ENCODE peak calls at places on chromosomes 4 and X, in nine cellular contexts. E, M, X, A, D, Y, G, I and P are unnamed samples.
A peak's percentile ranks its signal among the peaks of the same experiment; 100 is the strongest.

GRCh38 chr4:133162941-133163340 is 13.8 kb downstream of the PCDH10 start:
- DNase-seq in Y (no peak), G (no peak), D (no peak), A (peak; percentile 46), M (no peak), E (no peak), X (no peak), I (no peak), P (no peak)

GRCh38 chr4:99091174-99091573 is 2.6 kb upstream of the ADH5 start:
- DNase-seq in X (no peak), Y (no peak), A (no peak), M (no peak), D (no peak), G (no peak), E (no peak), I (no peak), P (no peak)

GRCh38 chrX:119617511-119618164 is 11.4 kb upstream of the NKRF start:
- DNase-seq in X (no peak), D (no peak), G (no peak), Y (no peak), M (peak; percentile 36), I (no peak), A (no peak), E (no peak), P (no peak)

GRCh38 chrX:73581002-73581628 is 18.1 kb downstream of the CHIC1 start:
- DNase-seq in I (no peak), A (no peak), Y (no peak), D (peak; percentile 0), E (no peak), M (no peak), X (no peak), G (no peak), P (no peak)

GRCh38 chrX:76148753-76149152 is 24.1 kb upstream of the PBDC1 start:
- DNase-seq in X (peak; percentile 20), D (peak; percentile 25), Y (peak; percentile 43), I (no peak), A (peak; percentile 39), G (peak; percentile 27), E (peak; percentile 20), M (peak; percentile 7), P (peak; percentile 44)

GRCh38 chrX:139930923-139931645 is 1.8 kb downstream of the ATP11C start:
- DNase-seq in D (no peak), M (peak; percentile 40), A (peak; percentile 10), X (no peak), G (no peak), E (no peak), Y (no peak), I (no peak), P (peak; percentile 14)

GRCh38 chr4:42398448-42399355 is 1.4 kb downstream of the SHISA3 start:
- DNase-seq in G (peak; percentile 44), A (no peak), Y (no peak), I (peak; percentile 77), X (no peak), D (no peak), E (no peak), M (peak; percentile 84), P (no peak)

GRCh38 chr4:113327513-113327912 is 278.1 kb downstream of the ANK2 start:
- DNase-seq in I (no peak), A (no peak), E (no peak), X (peak; percentile 44), Y (peak; percentile 70), M (no peak), G (no peak), D (peak; percentile 37), P (peak; percentile 37)

DNA sequence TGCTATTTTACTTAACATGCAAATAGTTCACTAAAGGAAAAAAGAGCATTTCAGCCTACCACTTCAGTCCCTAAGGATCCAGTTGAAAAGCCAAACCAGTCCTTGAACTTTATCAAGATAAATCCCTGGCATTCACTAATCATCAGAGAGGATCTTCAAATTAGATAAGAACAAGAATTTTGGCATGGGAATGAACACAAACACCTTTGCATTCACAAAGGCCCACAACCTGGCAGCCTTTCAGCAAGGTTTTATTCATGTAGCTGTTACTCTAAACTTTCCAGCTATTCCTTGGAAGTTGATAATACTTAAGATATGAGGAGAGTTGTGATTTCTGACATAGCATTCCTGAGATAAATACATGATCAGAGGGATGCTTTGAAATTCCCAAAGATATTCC is 193.4 kb downstream of the LRBA start:
- DNase-seq in I (no peak), X (no peak), A (peak; percentile 32), Y (no peak), D (no peak), M (no peak), G (no peak), E (peak; percentile 13), P (no peak)
- H3K4me3 ChIP-seq in I (no peak overlapping the region), X (no peak overlapping the region), A (no peak overlapping the region), Y (no peak overlapping the region), D (no peak overlapping the region), M (no peak overlapping the region), G (no peak overlapping the region), E (no peak overlapping the region), P (no peak overlapping the region)

GRCh38 chr4:109004431-109004830 is 241.6 kb upstream of the ETNPPL start:
- DNase-seq in M (no peak), E (no peak), G (no peak), Y (no peak), X (no peak), I (no peak), D (no peak), A (no peak), P (no peak)
- TF ChIP-seq CTCF in M (no peak), E (no peak), G (no peak), Y (no peak), X (no peak), I (no peak), D (no peak), A (no peak), P (no peak)

DNA sequence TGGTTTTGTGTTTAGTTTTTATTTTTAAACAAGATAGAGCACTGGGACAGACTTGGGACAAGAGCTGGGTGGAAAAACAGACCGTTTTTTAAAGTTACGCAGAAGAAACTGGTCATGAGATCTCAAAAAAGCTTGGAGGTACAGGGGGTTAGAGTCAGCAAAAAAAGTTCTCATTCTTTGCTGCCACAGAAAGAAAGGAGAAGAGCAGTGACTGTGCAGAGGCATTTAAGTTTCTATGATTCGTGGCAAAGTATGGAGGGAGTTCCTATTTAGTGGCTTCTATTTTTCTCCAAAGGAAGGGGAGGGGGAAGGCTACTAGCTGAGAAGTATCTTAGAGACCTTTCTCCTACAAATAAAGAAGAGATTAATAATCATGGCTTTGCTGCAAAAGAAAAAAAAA is 68.3 kb downstream of the MANBA start:
- DNase-seq in Y (no peak), X (no peak), D (no peak), A (no peak), E (no peak), I (no peak), M (no peak), G (no peak), P (no peak)
- H3K4me3 ChIP-seq in Y (no peak overlapping the region), X (no peak overlapping the region), D (no peak overlapping the region), A (no peak overlapping the region), E (no peak overlapping the region), I (no peak overlapping the region), M (no peak overlapping the region), G (no peak overlapping the region), P (no peak overlapping the region)

GRCh38 chr4:144572660-144573059 is 73.3 kb upstream of the HHIP start:
- DNase-seq in G (no peak), Y (no peak), I (no peak), A (no peak), M (no peak), E (no peak), D (no peak), X (no peak), P (no peak)
- TF ChIP-seq CTCF in G (peak; percentile 36), Y (no peak), I (no peak), A (no peak), M (peak; percentile 23), E (no peak), D (no peak), X (no peak), P (no peak)

GRCh38 chr4:174119818-174120217 is 163.6 kb downstream of the FBXO8 start:
- DNase-seq in Y (peak; percentile 19), D (no peak), I (no peak), M (peak; percentile 6), X (no peak), G (no peak), A (no peak), E (peak; percentile 0), P (no peak)

GRCh38 chr4:174117445-174117844 is 166.0 kb downstream of the FBXO8 start:
- DNase-seq in I (no peak), X (no peak), M (no peak), A (no peak), E (no peak), Y (no peak), G (no peak), D (no peak), P (no peak)

GRCh38 chr4:174118171-174118570 is 165.3 kb downstream of the FBXO8 start:
- DNase-seq in E (no peak), I (no peak), D (no peak), G (no peak), X (no peak), M (no peak), A (no peak), Y (no peak), P (no peak)

GRCh38 chr4:174120446-174121142 is 162.9 kb downstream of the FBXO8 start:
- DNase-seq in E (peak; percentile 54), I (no peak), M (peak; percentile 70), Y (peak; percentile 83), G (peak; percentile 81), D (peak; percentile 88), X (peak; percentile 34), A (peak; percentile 71), P (peak; percentile 88)

GRCh38 chr4:174119051-174119450 is 164.4 kb downstream of the FBXO8 start:
- DNase-seq in G (no peak), M (no peak), I (no peak), E (peak; percentile 6), A (peak; percentile 5), X (peak; percentile 72), D (peak; percentile 75), Y (peak; percentile 93), P (peak; percentile 94)
- H3K4me3 ChIP-seq in G (no peak overlapping the region), M (no peak overlapping the region), I (no peak overlapping the region), E (no peak overlapping the region), A (no peak overlapping the region), X (no peak overlapping the region), D (no peak overlapping the region), Y (no peak overlapping the region), P (no peak overlapping the region)

DNA sequence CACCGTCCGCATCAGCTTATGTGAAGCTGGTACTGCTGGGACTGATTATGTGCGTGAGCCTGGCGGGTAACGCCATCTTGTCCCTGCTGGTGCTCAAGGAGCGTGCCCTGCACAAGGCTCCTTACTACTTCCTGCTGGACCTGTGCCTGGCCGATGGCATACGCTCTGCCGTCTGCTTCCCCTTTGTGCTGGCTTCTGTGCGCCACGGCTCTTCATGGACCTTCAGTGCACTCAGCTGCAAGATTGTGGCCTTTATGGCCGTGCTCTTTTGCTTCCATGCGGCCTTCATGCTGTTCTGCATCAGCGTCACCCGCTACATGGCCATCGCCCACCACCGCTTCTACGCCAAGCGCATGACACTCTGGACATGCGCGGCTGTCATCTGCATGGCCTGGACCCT is 5.5 kb upstream of the TSPYL2 start:
- DNase-seq in G (no peak), A (no peak), I (no peak), M (no peak), X (no peak), Y (no peak), D (no peak), E (no peak), P (no peak)
- TF ChIP-seq CTCF in G (no peak), A (no peak), I (no peak), M (no peak), X (no peak), Y (no peak), D (no peak), E (no peak), P (no peak)

GRCh38 chr4:143512978-143513313 is 556 bp upstream of the SMARCA5 start:
- DNase-seq in I (no peak), E (peak; percentile 83), X (no peak), M (no peak), Y (no peak), D (no peak), G (no peak), A (no peak), P (no peak)
- H3K4me3 ChIP-seq in I (peak overlapping the region; percentile 96), E (peak overlapping the region; percentile 99), X (peak overlapping the region; percentile 98), M (peak overlapping the region; percentile 92), Y (peak overlapping the region; percentile 89), D (peak overlapping the region; percentile 82), G (peak overlapping the region; percentile 76), A (peak overlapping the region; percentile 94), P (peak overlapping the region; percentile 92)